ENCODE peak calls at places on chromosome 13, in nine cellular contexts. H, S, G, C, J, U, W, K and T are unnamed samples.

GRCh38 chr13:34013061-34013460 is 195.1 kb downstream of the RFC3 start:
- DNase-seq in K (no peak), J (no peak), G (no peak), W (no peak), C (no peak), U (no peak), H (no peak), S (no peak), T (no peak)

GRCh38 chr13:114034481-114034891 is 60.6 kb upstream of the C13orf46 start:
- DNase-seq in S (no peak), U (no peak), G (no peak), K (peak; percentile 46), C (no peak), H (no peak), W (no peak), J (no peak), T (peak; percentile 52)

GRCh38 chr13:45048890-45049407 is 59.6 kb downstream of the GPALPP1 start:
- DNase-seq in K (no peak), S (no peak), C (no peak), U (no peak), J (no peak), H (no peak), G (no peak), W (no peak), T (no peak)

GRCh38 chr13:79988573-79988972 is 352.4 kb downstream of the SPRY2 start:
- DNase-seq in K (no peak), U (no peak), W (no peak), H (no peak), G (peak; percentile 83), C (no peak), S (no peak), J (no peak), T (peak; percentile 81)

GRCh38 chr13:101556676-101557121 is 104.2 kb downstream of the ITGBL1 start:
- DNase-seq in C (no peak), H (no peak), W (no peak), S (no peak), G (peak; percentile 97), J (no peak), U (no peak), K (no peak), T (peak; percentile 67)

GRCh38 chr13:27088619-27089018 is 83.0 kb downstream of the USP12 start:
- DNase-seq in G (no peak), S (no peak), W (no peak), U (no peak), C (no peak), H (no peak), J (no peak), K (no peak), T (no peak)

GRCh38 chr13:113774177-113775107 is 15.4 kb downstream of the TMEM255B start:
- DNase-seq in K (no peak), G (peak; percentile 39), H (no peak), J (no peak), U (no peak), C (no peak), S (no peak), W (peak; percentile 17), T (peak; percentile 48)

GRCh38 chr13:19957320-19958118 is 1.0 kb upstream of the ZMYM2 start:
- DNase-seq in K (peak; percentile 8), C (peak; percentile 73), S (peak; percentile 66), H (peak; percentile 80), J (peak; percentile 88), G (peak; percentile 66), W (peak; percentile 65), U (peak; percentile 92), T (peak; percentile 64)

GRCh38 chr13:110306340-110306959 is 507 bp downstream of the COL4A1 start:
- DNase-seq in J (no peak), K (no peak), U (peak; percentile 80), S (peak; percentile 18), C (peak; percentile 51), W (no peak), H (no peak), G (peak; percentile 54), T (peak; percentile 55)

GRCh38 chr13:49777746-49778614 is 14.5 kb downstream of the KPNA3 start:
- DNase-seq in W (no peak), U (no peak), S (no peak), J (no peak), H (no peak), C (no peak), K (no peak), G (no peak), T (no peak)

GRCh38 chr13:28607187-28607955 is 51.6 kb upstream of the POMP start:
- DNase-seq in S (no peak), U (no peak), G (no peak), K (no peak), J (no peak), W (no peak), H (no peak), C (no peak), T (no peak)

GRCh38 chr13:26561636-26562537 is 4.4 kb downstream of the WASF3 start:
- DNase-seq in H (no peak), U (no peak), J (no peak), K (peak; percentile 20), S (peak; percentile 20), G (peak; percentile 94), W (no peak), C (no peak), T (peak; percentile 86)

GRCh38 chr13:34808649-34809048 is 133.4 kb upstream of the NBEA start:
- DNase-seq in U (no peak), K (no peak), S (no peak), G (no peak), W (no peak), H (no peak), J (no peak), C (no peak), T (no peak)

GRCh38 chr13:50320297-50320862 is 305.1 kb downstream of the KCNRG start:
- DNase-seq in J (no peak), K (peak; percentile 4), G (peak; percentile 55), S (no peak), U (no peak), H (no peak), C (no peak), W (no peak), T (peak; percentile 62)

GRCh38 chr13:48263196-48263595 is 30.2 kb downstream of the ITM2B start:
- DNase-seq in S (no peak), K (no peak), H (no peak), C (no peak), U (no peak), J (no peak), G (no peak), W (no peak), T (no peak)

GRCh38 chr13:73556902-73557301 is 498.1 kb downstream of the KLF5 start:
- DNase-seq in H (no peak), C (no peak), K (no peak), S (no peak), G (no peak), J (no peak), W (no peak), U (no peak), T (no peak)

GRCh38 chr13:49746111-49746510 is 46.4 kb downstream of the KPNA3 start:
- DNase-seq in U (no peak), J (no peak), S (no peak), C (no peak), H (peak; percentile 70), K (no peak), W (no peak), G (no peak), T (no peak)

GRCh38 chr13:101019126-101019525 is 344.5 kb upstream of the TMTC4 start:
- DNase-seq in U (no peak), K (no peak), W (no peak), S (no peak), G (peak; percentile 8), J (no peak), H (no peak), C (no peak), T (no peak)

GRCh38 chr13:29474991-29475390 is 120.5 kb downstream of the SLC7A1 start:
- DNase-seq in J (no peak), W (no peak), C (no peak), K (peak; percentile 72), S (no peak), U (no peak), G (peak; percentile 74), H (no peak), T (peak; percentile 65)

GRCh38 chr13:43664700-43665191 is 122.0 kb downstream of the ENOX1 start:
- DNase-seq in C (peak; percentile 28), S (no peak), G (peak; percentile 67), K (peak; percentile 37), J (no peak), W (no peak), H (peak; percentile 60), U (peak; percentile 66), T (peak; percentile 70)

DNA sequence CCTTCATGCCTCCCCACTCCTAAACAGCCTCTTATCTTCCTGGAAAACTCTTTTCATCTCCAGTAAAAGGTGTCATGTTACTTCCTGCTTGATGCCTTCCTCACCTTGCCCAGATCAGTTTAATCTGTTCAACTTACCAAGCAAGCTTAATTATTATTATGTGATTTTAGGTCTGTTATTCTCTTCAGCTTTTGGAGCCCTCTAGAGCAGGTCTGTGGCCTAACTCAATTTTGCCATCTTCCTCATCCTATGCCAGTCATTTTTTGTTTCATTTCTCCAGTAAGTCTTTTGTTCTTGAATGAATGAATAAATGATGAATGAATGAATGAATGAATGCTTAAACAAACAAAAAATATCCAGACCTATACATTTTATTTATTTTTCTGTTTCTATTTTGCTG is 528.3 kb downstream of the DCT start:
- DNase-seq in W (no peak), U (no peak), G (peak; percentile 18), H (no peak), J (no peak), C (no peak), S (no peak), K (no peak), T (peak; percentile 38)
- TF ChIP-seq CTCF in W (no peak), U (no peak), G (peak; percentile 42), H (no peak), J (no peak), C (no peak), S (no peak), K (peak; percentile 34), T (peak; percentile 34)

GRCh38 chr13:87792878-87793277 is 121.7 kb downstream of the SLITRK5 start:
- DNase-seq in C (peak; percentile 58), H (no peak), K (no peak), S (no peak), G (no peak), J (no peak), U (no peak), W (no peak), T (no peak)
- TF ChIP-seq CTCF in C (peak; percentile 23), H (no peak), K (no peak), S (no peak), G (no peak), J (no peak), U (no peak), W (no peak), T (no peak)

GRCh38 chr13:39417131-39417530 is 185.9 kb downstream of the LHFPL6 start:
- DNase-seq in K (no peak), U (no peak), G (no peak), S (peak; percentile 40), J (no peak), C (peak; percentile 45), W (no peak), H (no peak), T (no peak)
- TF ChIP-seq CTCF in K (peak; percentile 37), U (no peak), G (peak; percentile 33), S (peak; percentile 55), J (no peak), C (peak; percentile 18), W (no peak), H (no peak), T (peak; percentile 28)

GRCh38 chr13:36847541-36848045 is 28.6 kb downstream of the RFXAP start:
- DNase-seq in W (no peak), K (no peak), G (no peak), J (no peak), U (no peak), C (no peak), S (no peak), H (no peak), T (no peak)

GRCh38 chr13:36848228-36848982 is 29.4 kb downstream of the RFXAP start:
- DNase-seq in H (no peak), W (no peak), U (no peak), J (no peak), K (no peak), S (no peak), C (peak; percentile 29), G (no peak), T (no peak)

GRCh38 chr13:36850790-36851438 is 31.9 kb downstream of the RFXAP start:
- DNase-seq in J (no peak), G (peak; percentile 1), H (peak; percentile 29), U (no peak), W (no peak), C (peak; percentile 74), S (no peak), K (no peak), T (no peak)
- TF ChIP-seq CTCF in J (no peak), G (peak; percentile 34), H (peak; percentile 18), U (no peak), W (no peak), C (peak; percentile 45), S (peak; percentile 47), K (peak; percentile 33), T (peak; percentile 32)